ENCODE peak calls at places on chromosome 22, in eight cellular contexts. D is right atrium auricular region, Z is PC-3, B is A549, C is heart right ventricle, A is lower leg skin, Q is stomach, O is fibroblast of mammary gland. W is an unnamed sample.

GRCh38 chr22:17949926-17950473 is 74.4 kb downstream of the MICAL3 start:
- DNase-seq in C (no peak), D (no peak), A (no peak), Q (no peak), B (no peak), O (no peak), Z (peak; percentile 22), W (no peak)

GRCh38 chr22:23497016-23497885 is 82.8 kb downstream of the IGLL1 start:
- DNase-seq in Z (no peak), O (no peak), C (no peak), A (peak; percentile 74), D (no peak), B (no peak), Q (no peak), W (no peak)

GRCh38 chr22:22076361-22076760 is 93.8 kb upstream of the TOP3B start:
- DNase-seq in C (no peak), Q (no peak), O (no peak), D (peak; percentile 50), Z (no peak), A (no peak), B (no peak), W (no peak)

GRCh38 chr22:49586244-49586748 is 241.4 kb downstream of the BRD1 start:
- DNase-seq in C (no peak), A (no peak), Z (peak; percentile 2), O (peak; percentile 4), Q (no peak), B (peak; percentile 40), D (no peak), W (no peak)

GRCh38 chr22:26480611-26480932 is 3.0 kb downstream of the HPS4 start:
- DNase-seq in Q (no peak), B (no peak), O (no peak), C (no peak), A (no peak), Z (no peak), D (no peak), W (no peak)

GRCh38 chr22:46198274-46198673 is 47.9 kb downstream of the PPARA start:
- DNase-seq in B (no peak), C (no peak), A (peak; percentile 25), O (no peak), Q (no peak), D (peak; percentile 61), Z (no peak), W (no peak)

GRCh38 chr22:32202539-32203180 is 2.2 kb downstream of the RFPL2 start:
- DNase-seq in Q (peak; percentile 52), D (no peak), C (peak; percentile 18), O (peak; percentile 26), A (peak; percentile 87), B (peak; percentile 78), Z (peak; percentile 58), W (peak; percentile 64)

GRCh38 chr22:42396621-42397331 is 35.4 kb downstream of the NFAM1 start:
- DNase-seq in B (no peak), O (no peak), Z (no peak), Q (no peak), D (peak; percentile 67), C (peak; percentile 13), A (no peak), W (no peak)

GRCh38 chr22:36017661-36018091 is 10.9 kb downstream of the RBFOX2 start:
- DNase-seq in Z (no peak), C (no peak), Q (no peak), B (no peak), O (no peak), D (no peak), A (no peak), W (no peak)

GRCh38 chr22:42273855-42274451 is 3.5 kb upstream of the TCF20 start:
- DNase-seq in Q (no peak), Z (no peak), B (no peak), A (peak; percentile 73), D (no peak), C (no peak), O (no peak), W (no peak)

GRCh38 chr22:36743591-36744412 is 32.1 kb downstream of the IFT27 start:
- DNase-seq in D (no peak), Q (no peak), A (peak; percentile 76), B (no peak), O (no peak), Z (no peak), C (no peak), W (no peak)

GRCh38 chr22:23008887-23009286 is 61.4 kb upstream of the GNAZ start:
- DNase-seq in O (no peak), B (no peak), A (no peak), Q (no peak), C (no peak), Z (no peak), D (no peak), W (no peak)

GRCh38 chr22:45469573-45470383 is 32.9 kb upstream of the FBLN1 start:
- DNase-seq in A (no peak), O (peak; percentile 87), D (no peak), C (no peak), Q (no peak), B (no peak), Z (peak; percentile 48), W (peak; percentile 91)

GRCh38 chr22:23522642-23523251 is 57.3 kb downstream of the IGLL1 start:
- DNase-seq in B (no peak), Q (no peak), A (no peak), O (no peak), C (peak; percentile 32), Z (peak; percentile 5), D (no peak), W (no peak)

DNA sequence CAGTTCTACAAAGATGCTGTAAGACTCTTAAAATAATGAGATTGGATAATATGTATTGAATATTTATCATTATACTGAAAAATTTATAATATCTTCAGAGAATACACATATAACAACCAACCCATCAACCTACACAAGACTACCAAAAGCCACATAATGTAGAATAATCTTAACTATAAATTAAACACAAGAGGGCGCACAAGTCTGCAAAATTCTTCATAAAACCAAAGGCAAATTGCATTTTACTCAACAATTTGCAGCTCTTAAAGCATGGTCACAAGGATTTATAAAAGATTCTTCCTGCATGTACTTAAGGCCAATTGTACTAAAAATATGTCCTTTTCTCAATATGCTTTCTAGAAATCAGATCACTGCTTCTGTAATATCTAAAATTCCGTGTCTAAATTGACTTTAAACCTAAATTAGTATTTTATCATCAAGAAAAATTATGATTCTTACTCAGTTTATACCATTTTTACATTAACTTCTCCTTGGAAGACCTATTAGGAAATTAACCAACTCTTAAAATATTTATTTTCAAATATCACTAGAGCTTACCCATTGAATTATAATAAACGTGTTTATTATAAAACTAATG is 79.0 kb downstream of the TTC28 start:
- DNase-seq in Q (no peak), Z (peak; percentile 70), C (peak; percentile 17), O (peak; percentile 71), B (peak; percentile 48), A (no peak), D (no peak), W (peak; percentile 56)
- TF ChIP-seq CTCF in Q (peak; percentile 51), Z (peak; percentile 66), C (peak; percentile 78), O (peak; percentile 42), B (peak; percentile 61), A (no peak), D (peak; percentile 41), W (peak; percentile 41)

GRCh38 chr22:38069372-38070249 is 12.4 kb downstream of the PICK1 start:
- DNase-seq in A (no peak), B (peak; percentile 45), O (peak; percentile 26), D (no peak), Q (no peak), C (peak; percentile 85), Z (no peak), W (no peak)

GRCh38 chr22:38072322-38073149 is 11.4 kb downstream of the SLC16A8 start:
- DNase-seq in B (no peak), A (no peak), Z (no peak), Q (no peak), C (no peak), D (no peak), O (no peak), W (no peak)

GRCh38 chr22:38070250-38070921 is 13.2 kb downstream of the PICK1 start:
- DNase-seq in Z (no peak), D (no peak), Q (no peak), O (no peak), B (no peak), A (no peak), C (no peak), W (no peak)

GRCh38 chr22:38073150-38074130 is 10.5 kb downstream of the SLC16A8 start:
- DNase-seq in O (no peak), B (no peak), Q (no peak), C (no peak), A (no peak), D (no peak), Z (no peak), W (no peak)

DNA sequence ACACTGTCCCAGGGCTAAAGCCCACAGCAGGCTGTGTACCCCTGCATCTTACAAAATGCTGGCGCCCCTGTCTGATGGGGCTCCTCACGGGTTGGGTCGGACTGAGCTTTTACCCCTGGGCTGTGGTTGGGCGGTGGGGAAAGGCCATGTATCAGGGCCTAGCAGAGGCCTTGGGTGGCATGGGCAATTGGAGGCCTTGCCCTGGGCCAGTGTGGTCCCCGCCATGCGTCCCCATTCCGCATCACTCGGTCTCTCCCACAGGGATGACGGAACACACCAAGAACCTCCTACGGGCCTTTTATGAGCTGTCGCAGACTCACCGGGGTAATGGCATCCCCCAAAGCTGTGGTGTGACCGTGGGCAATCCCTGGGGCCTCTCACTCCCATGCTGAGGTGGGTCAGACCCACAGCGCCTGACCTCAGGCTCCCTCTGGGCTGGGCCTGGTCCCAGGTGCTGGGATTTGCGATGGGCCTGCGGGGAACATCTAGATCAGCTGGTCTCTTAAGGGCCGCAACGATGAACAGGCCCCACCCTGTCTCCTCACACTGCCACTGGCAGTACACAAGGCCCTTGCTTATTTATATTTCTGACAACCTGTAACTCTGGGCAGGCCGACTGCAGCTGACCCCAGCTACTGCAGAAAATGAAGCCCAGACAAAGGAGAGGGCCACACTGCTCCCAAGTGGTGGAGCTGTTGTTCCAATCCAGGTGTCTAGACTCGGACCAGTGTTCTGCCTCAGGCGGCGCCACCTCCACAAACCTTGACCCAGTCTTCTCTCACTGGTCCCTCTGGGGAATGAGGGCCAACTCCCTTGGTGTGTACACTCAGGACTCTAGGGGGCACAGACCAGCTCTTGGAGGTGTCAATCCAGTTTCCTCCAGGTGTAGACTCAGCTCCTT is 12.3 kb downstream of the SLC16A8 start:
- DNase-seq in B (peak; percentile 20), O (no peak), Q (no peak), A (no peak), Z (no peak), C (no peak), D (no peak), W (no peak)
- TF ChIP-seq CTCF in B (no peak), O (no peak), Q (no peak), A (no peak), Z (peak; percentile 8), C (no peak), D (no peak), W (no peak)

GRCh38 chr22:39209756-39210155 is 35.0 kb downstream of the PDGFB start:
- DNase-seq in B (no peak), A (peak; percentile 68), C (no peak), Q (no peak), O (no peak), D (no peak), Z (no peak), W (no peak)
- TF ChIP-seq CTCF in B (no peak), A (no peak), C (no peak), Q (no peak), O (no peak), D (no peak), Z (no peak), W (no peak)

DNA sequence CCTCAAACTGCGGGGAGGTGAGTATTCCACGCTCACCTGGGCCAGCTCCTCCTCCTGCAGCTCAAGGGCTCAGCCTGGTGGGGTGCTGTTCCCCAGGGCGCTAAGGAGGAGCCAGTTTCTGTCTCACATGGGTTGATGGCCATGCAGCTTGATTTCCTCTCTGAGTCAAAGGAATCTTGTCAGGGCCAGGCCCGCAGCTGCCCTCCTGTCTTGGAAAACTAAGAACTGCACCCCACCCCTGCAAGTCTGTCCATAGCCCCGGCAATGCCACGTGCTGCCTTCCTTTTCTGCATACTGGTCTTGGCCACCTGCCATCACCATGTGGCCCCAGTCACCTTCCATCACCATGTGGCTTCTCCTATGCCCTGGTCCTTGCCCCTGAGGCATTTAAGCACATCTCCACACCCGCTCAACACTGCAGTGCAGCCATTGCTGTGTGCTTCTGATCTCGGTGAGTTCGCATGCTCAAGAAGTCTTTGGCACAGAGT is 35.2 kb upstream of the CLDN5 start:
- DNase-seq in O (no peak), B (no peak), Z (no peak), C (no peak), Q (no peak), A (peak; percentile 68), D (no peak), W (no peak)
- TF ChIP-seq CTCF in O (no peak), B (no peak), Z (no peak), C (no peak), Q (no peak), A (no peak), D (no peak), W (no peak)